ENCODE peak calls at places on chromosomes 11 and 22, in ten cellular contexts. C, Q, Y, W, V, I, B, G, H and Z are unnamed samples.

GRCh38 chr22:31287818-31288495 is 4.3 kb downstream of the PIK3IP1 start:
- DNase-seq in V (no peak), Q (no peak), H (no peak), G (no peak), Y (no peak), B (peak), I (no peak), C (peak), W (no peak), Z (peak)

GRCh38 chr11:77819411-77819920 is 1.1 kb downstream of the RSF1 start:
- DNase-seq in B (peak), Y (peak), Q (peak), H (peak), W (no peak), I (peak), G (peak), V (peak), C (peak), Z (peak)

GRCh38 chr22:42080287-42080686 is 787 bp downstream of the SMDT1 start:
- DNase-seq in Y (no peak), V (peak), G (no peak), C (peak), I (peak), Q (peak), H (peak), B (peak), W (no peak), Z (no peak)

GRCh38 chr11:8988329-8989234 is 15.2 kb downstream of the NRIP3 start:
- DNase-seq in Q (no peak), G (no peak), W (no peak), Y (peak), V (no peak), H (peak), I (no peak), C (no peak), B (no peak), Z (no peak)

GRCh38 chr22:49544286-49544685 is 283.4 kb downstream of the BRD1 start:
- DNase-seq in G (no peak), Y (no peak), W (no peak), C (peak), B (no peak), Q (peak), V (no peak), H (no peak), I (no peak), Z (peak)

GRCh38 chr22:27252282-27253049 is 549.1 kb downstream of the MN1 start:
- DNase-seq in V (peak), I (no peak), B (peak), W (no peak), Q (no peak), Y (no peak), C (no peak), G (peak), H (peak), Z (peak)

GRCh38 chr11:9120659-9121350 is 29.4 kb upstream of the SCUBE2 start:
- DNase-seq in Q (no peak), H (no peak), G (no peak), W (no peak), I (no peak), V (peak), Y (no peak), C (no peak), B (no peak), Z (no peak)

GRCh38 chr22:17968126-17968525 is 56.2 kb downstream of the MICAL3 start:
- DNase-seq in C (no peak), W (no peak), I (no peak), B (peak), Y (no peak), V (no peak), H (no peak), G (no peak), Q (peak), Z (no peak)

GRCh38 chr22:31556627-31557203 is 60.4 kb downstream of the SFI1 start:
- DNase-seq in Q (no peak), Y (peak), H (peak), C (no peak), B (no peak), W (no peak), V (peak), G (no peak), I (no peak), Z (no peak)

GRCh38 chr11:111663820-111664219 is 61.6 kb downstream of the SIK2 start:
- DNase-seq in V (no peak), C (no peak), W (no peak), Q (no peak), Y (no peak), G (no peak), B (peak), I (no peak), H (no peak), Z (no peak)

GRCh38 chr11:87454246-87454645 is 416.5 kb downstream of the TMEM135 start:
- DNase-seq in G (no peak), B (no peak), Y (no peak), W (no peak), Q (no peak), I (no peak), V (no peak), C (no peak), H (peak), Z (no peak)

GRCh38 chr11:100403817-100404216 is 283.3 kb upstream of the ARHGAP42 start:
- DNase-seq in Y (no peak), W (no peak), C (no peak), V (no peak), B (peak), G (no peak), Q (no peak), H (peak), I (no peak), Z (no peak)

GRCh38 chr11:62885137-62885536 is 4.4 kb downstream of the SLC3A2 start:
- DNase-seq in V (no peak), G (no peak), I (no peak), C (no peak), H (no peak), Y (no peak), Q (no peak), W (no peak), B (no peak), Z (no peak)

GRCh38 chr11:76380161-76380976 is 563 bp downstream of the THAP12 start:
- DNase-seq in Q (peak), Y (peak), V (peak), C (no peak), H (peak), I (no peak), G (no peak), B (no peak), W (no peak), Z (peak)

GRCh38 chr11:88521354-88522310 is 184.1 kb upstream of the CTSC start:
- DNase-seq in G (no peak), H (peak), V (no peak), Q (no peak), W (no peak), B (no peak), I (no peak), Y (no peak), C (no peak), Z (no peak)

DNA sequence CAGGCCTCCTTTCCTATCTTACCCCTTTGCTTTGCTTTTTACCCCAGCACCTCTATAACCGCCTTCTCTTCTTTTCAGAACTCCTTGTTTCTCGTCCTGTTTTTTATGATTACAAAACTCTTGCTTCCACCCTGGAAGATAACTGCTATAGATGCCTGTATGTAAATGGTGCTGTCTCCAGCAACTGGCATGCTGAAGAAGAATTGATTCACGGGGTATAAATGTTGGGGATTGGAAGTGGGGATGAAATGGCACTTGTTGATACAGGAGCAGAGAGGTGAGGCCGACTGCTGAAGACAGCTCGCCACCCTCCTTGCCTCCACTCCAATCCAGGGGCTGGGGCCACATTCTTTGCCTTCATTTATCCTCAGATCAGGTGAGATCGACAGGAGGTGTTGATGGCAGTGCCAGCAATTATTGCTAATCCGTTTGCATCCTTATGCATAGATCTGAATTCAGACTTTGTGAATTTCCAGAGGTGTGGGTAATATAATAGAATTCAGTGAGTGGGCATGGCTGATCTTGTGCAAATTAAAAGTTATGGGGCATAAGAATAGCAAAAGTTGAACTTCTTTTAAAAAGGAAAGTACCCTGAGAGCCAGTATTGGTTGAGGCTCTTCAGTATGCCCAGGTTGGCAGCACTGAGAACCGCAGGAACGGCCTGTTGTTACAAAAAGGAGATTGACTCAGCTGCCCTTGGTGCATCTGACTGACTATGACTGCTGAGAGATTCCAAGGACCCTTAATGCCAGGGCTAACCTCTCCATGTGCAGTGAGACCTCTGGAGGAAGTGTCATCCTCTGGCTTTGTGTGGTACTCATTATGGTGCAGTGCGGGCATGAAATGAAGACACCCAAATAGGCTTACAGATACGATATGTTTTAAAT is 5.3 kb downstream of the NEAT1 start:
- DNase-seq in Q (peak), I (peak), H (peak), V (peak), Y (no peak), B (peak), G (peak), C (peak), W (no peak), Z (peak)
- TF ChIP-seq POLR2A in Q (peak), I (peak), H (peak), V (peak), Y (peak), B (no peak), G (no peak), C (no peak), W (no peak), Z (peak)

DNA sequence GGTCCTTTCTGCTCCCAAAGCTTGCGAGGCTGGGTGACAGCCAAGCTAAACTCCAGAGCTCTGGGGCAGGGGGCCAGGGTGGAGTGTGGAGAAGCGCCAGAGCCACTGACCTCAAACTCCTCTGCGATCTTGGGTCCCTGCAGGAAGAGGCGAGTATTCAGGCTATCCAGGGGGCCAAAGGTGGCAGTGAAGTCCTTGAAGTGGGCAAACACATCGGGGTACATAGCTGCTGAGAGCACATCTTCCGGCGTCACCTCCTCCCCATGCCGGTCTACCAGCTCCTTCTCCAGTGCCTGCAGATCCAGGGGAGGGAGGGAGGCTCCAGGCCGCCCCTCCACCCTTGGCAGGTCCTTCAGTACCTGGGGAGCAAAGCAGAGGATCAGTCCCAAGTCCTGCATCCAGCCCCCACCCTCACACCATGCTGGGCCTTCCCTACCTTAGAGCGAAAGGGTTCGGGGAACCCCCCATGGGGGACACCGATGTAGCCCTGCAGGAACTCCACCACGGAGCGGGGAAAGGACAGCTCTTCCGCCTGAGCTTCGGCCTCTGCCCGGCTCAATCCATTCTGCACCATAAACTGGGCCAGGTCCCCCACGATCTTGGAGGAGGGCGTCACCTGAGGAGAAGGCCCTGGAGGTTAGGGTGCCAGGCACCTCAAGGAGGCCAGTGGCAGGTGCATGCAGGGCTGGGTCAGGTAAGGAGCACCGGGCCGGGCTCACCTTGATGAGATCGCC is 6.4 kb downstream of the RCE1 start:
- DNase-seq in C (peak), Q (peak), V (no peak), B (no peak), H (no peak), G (no peak), W (no peak), Y (no peak), I (no peak), Z (peak)
- TF ChIP-seq POLR2A in C (no peak), Q (no peak), V (no peak), B (no peak), H (no peak), G (no peak), W (no peak), Y (no peak), I (no peak), Z (no peak)

GRCh38 chr11:46359936-46360335 is 12.7 kb downstream of the DGKZ start:
- DNase-seq in G (no peak), Y (no peak), C (no peak), B (no peak), H (peak), Q (no peak), I (no peak), V (no peak), W (no peak), Z (no peak)
- TF ChIP-seq POLR2A in G (no peak), Y (no peak), C (no peak), B (no peak), H (no peak), Q (no peak), I (no peak), V (no peak), W (no peak), Z (no peak)

GRCh38 chr11:1263036-1263435 is 40.2 kb downstream of the MUC5B start:
- DNase-seq in C (no peak), I (no peak), H (no peak), G (no peak), W (no peak), Q (peak), Y (no peak), V (no peak), B (no peak), Z (no peak)
- TF ChIP-seq POLR2A in C (no peak), I (no peak), H (no peak), G (no peak), W (no peak), Q (no peak), Y (no peak), V (no peak), B (no peak), Z (no peak)

GRCh38 chr11:108008656-108009496 is at the start of gene CUL5:
- DNase-seq in Y (peak), Q (peak), C (peak), H (peak), W (no peak), B (peak), V (peak), I (peak), G (peak), Z (peak)
- TF ChIP-seq POLR2A in Y (peak), Q (no peak), C (no peak), H (peak), W (no peak), B (no peak), V (peak), I (peak), G (peak), Z (no peak)